ENCODE peak calls at places on chromosomes 4 and X, in nine cellular contexts. X is H54, F is WTC11, Z is fibroblast of the aortic adventitia, Y is AG09309, I is PC-3, M is T47D, V is LoVo, G is dermis blood vessel endothelial cell. D is an unnamed sample.

GRCh38 chr4:144872508-144873293 is 225.3 kb downstream of the ANAPC10 start:
- DNase-seq in X (no peak), F (no peak), Z (peak; percentile 77), Y (no peak), I (no peak), M (no peak), V (no peak), G (no peak), D (no peak)

GRCh38 chr4:83852085-83852451 is 316.2 kb downstream of the GPAT3 start:
- DNase-seq in X (no peak), F (no peak), Z (peak; percentile 71), Y (peak; percentile 23), I (peak; percentile 65), M (no peak), V (no peak), G (no peak), D (no peak)

GRCh38 chr4:74444891-74445642 is at the start of gene AREG:
- DNase-seq in X (no peak), F (peak; percentile 80), Z (peak; percentile 47), Y (no peak), I (peak; percentile 68), M (peak; percentile 71), V (peak; percentile 90), G (peak; percentile 68), D (peak; percentile 62)

GRCh38 chr4:40121515-40121914 is 64.9 kb downstream of the N4BP2 start:
- DNase-seq in X (peak; percentile 7), F (no peak), Z (peak; percentile 66), Y (peak; percentile 5), I (peak; percentile 79), M (no peak), V (no peak), G (peak; percentile 94), D (no peak)

GRCh38 chr4:34893382-34893781 is 1350.9 kb downstream of the ARAP2 start:
- DNase-seq in X (no peak), F (no peak), Z (no peak), Y (no peak), I (no peak), M (no peak), V (no peak), G (no peak), D (no peak)

GRCh38 chr4:85402371-85402770 is 72.6 kb upstream of the ARHGAP24 start:
- DNase-seq in X (peak; percentile 6), F (no peak), Z (peak; percentile 97), Y (peak; percentile 57), I (no peak), M (no peak), V (no peak), G (no peak), D (no peak)

GRCh38 chrX:20378291-20378920 is 111.7 kb upstream of the RPS6KA3 start:
- DNase-seq in X (no peak), F (no peak), Z (no peak), Y (no peak), I (peak; percentile 92), M (no peak), V (peak; percentile 63), G (no peak), D (no peak)

GRCh38 chr4:132763465-132763864 is 385.6 kb upstream of the PCDH10 start:
- DNase-seq in X (no peak), F (no peak), Z (no peak), Y (no peak), I (no peak), M (no peak), V (no peak), G (no peak), D (no peak)

GRCh38 chr4:38625508-38625907 is 38.5 kb upstream of the KLF3 start:
- DNase-seq in X (no peak), F (no peak), Z (no peak), Y (no peak), I (no peak), M (no peak), V (no peak), G (no peak), D (no peak)

GRCh38 chr4:173191623-173192041 is 23.0 kb downstream of the GALNT7 start:
- DNase-seq in X (no peak), F (no peak), Z (peak; percentile 20), Y (no peak), I (peak; percentile 90), M (no peak), V (peak; percentile 87), G (peak; percentile 71), D (no peak)

GRCh38 chr4:37604464-37604863 is 81.7 kb downstream of the RELL1 start:
- DNase-seq in X (no peak), F (no peak), Z (peak; percentile 45), Y (no peak), I (peak; percentile 62), M (peak; percentile 9), V (peak; percentile 14), G (peak; percentile 53), D (no peak)

GRCh38 chrX:50036481-50036880 is 114.1 kb downstream of the CLCN5 start:
- DNase-seq in X (no peak), F (no peak), Z (peak; percentile 45), Y (no peak), I (no peak), M (no peak), V (no peak), G (peak; percentile 54), D (no peak)

D was measured in HuH-7.